ENCODE peak calls at places on chromosome 18, in six cellular contexts. T, U, C, P, R and W are unnamed samples. For H3K79me1, the result is how much of the 10 kb centered on the place peaks cover.

GRCh38 chr18:74065366-74065765 is 82.3 kb downstream of the FBXO15 start:
- DNase-seq in T (no peak), U (no peak), C (no peak), P (no peak), R (no peak), W (no peak)

GRCh38 chr18:64966667-64967066 is 784.1 kb upstream of the CDH7 start:
- DNase-seq in T (no peak), U (no peak), C (peak), P (peak), R (peak), W (no peak)

GRCh38 chr18:44887227-44887631 is 206.5 kb downstream of the SETBP1 start:
- DNase-seq in T (peak), U (no peak), C (no peak), P (no peak), R (peak), W (peak)

GRCh38 chr18:3452750-3453539 is 3.0 kb downstream of the TGIF1 start:
- DNase-seq in T (peak), U (no peak), C (no peak), P (no peak), R (no peak), W (no peak)

GRCh38 chr18:63511285-63511684 is 30.9 kb upstream of the SERPINB12 start:
- DNase-seq in T (peak), U (peak), C (peak), P (peak), R (peak), W (peak)

GRCh38 chr18:21454725-21455124 is 145.8 kb downstream of the ESCO1 start:
- DNase-seq in T (no peak), U (no peak), C (no peak), P (no peak), R (peak), W (no peak)

GRCh38 chr18:2655153-2655953 is at the start of gene SMCHD1:
- DNase-seq in T (peak), U (no peak), C (peak), P (peak), R (peak), W (peak)

GRCh38 chr18:3604626-3605408 is 154.8 kb downstream of the TGIF1 start:
- DNase-seq in T (peak), U (no peak), C (no peak), P (no peak), R (peak), W (peak)

GRCh38 chr18:70337139-70337972 is 48.5 kb downstream of the SOCS6 start:
- DNase-seq in T (peak), U (peak), C (peak), P (peak), R (peak), W (peak)

GRCh38 chr18:62318613-62319012 is 6.5 kb upstream of the TNFRSF11A start:
- DNase-seq in T (no peak), U (no peak), C (no peak), P (no peak), R (no peak), W (no peak)

GRCh38 chr18:73827801-73828200 is 319.8 kb downstream of the FBXO15 start:
- DNase-seq in T (peak), U (no peak), C (no peak), P (no peak), R (peak), W (peak)

GRCh38 chr18:49725809-49726514 is 87.4 kb downstream of the ACAA2 start:
- DNase-seq in T (peak), U (peak), C (peak), P (peak), R (peak), W (peak)

GRCh38 chr18:8844721-8845148 is 139.4 kb downstream of the MTCL1 start:
- DNase-seq in T (peak), U (no peak), C (no peak), P (no peak), R (no peak), W (peak)

GRCh38 chr18:78130232-78131195 is 849.1 kb upstream of the SALL3 start:
- DNase-seq in T (no peak), U (no peak), C (no peak), P (no peak), R (no peak), W (no peak)

GRCh38 chr18:63132819-63133200 is 186.8 kb downstream of the BCL2 start:
- DNase-seq in T (no peak), U (no peak), C (no peak), P (no peak), R (no peak), W (no peak)

GRCh38 chr18:43486462-43486861 is 209.2 kb upstream of the SYT4 start:
- DNase-seq in T (no peak), U (no peak), C (peak), P (no peak), R (peak), W (no peak)

GRCh38 chr18:57437782-57438668 is 2.9 kb downstream of the ONECUT2 start:
- DNase-seq in T (peak), U (no peak), C (peak), P (peak), R (peak), W (no peak)

GRCh38 chr18:3886575-3887322 is 436.8 kb downstream of the TGIF1 start:
- DNase-seq in T (no peak), U (no peak), C (no peak), P (no peak), R (peak), W (no peak)

GRCh38 chr18:28855524-28855923 is 678.6 kb upstream of the CDH2 start:
- DNase-seq in T (peak), U (no peak), C (no peak), P (no peak), R (peak), W (no peak)

GRCh38 chr18:47263828-47264314 is 12.4 kb upstream of the SKOR2 start:
- DNase-seq in T (no peak), U (no peak), C (no peak), P (peak), R (no peak), W (no peak)

GRCh38 chr18:58645398-58645797 is 16.5 kb upstream of the ALPK2 start:
- DNase-seq in T (peak), U (no peak), C (no peak), P (no peak), R (no peak), W (no peak)

GRCh38 chr18:28120811-28121210 is 56.1 kb downstream of the CDH2 start:
- DNase-seq in T (no peak), U (no peak), C (no peak), P (no peak), R (no peak), W (no peak)

GRCh38 chr18:6747646-6748045 is 18.1 kb downstream of the ARHGAP28 start:
- DNase-seq in T (peak), U (no peak), C (no peak), P (no peak), R (no peak), W (no peak)

GRCh38 chr18:46336278-46337205 is 232.4 kb downstream of the HAUS1 start:
- DNase-seq in T (no peak), U (no peak), C (no peak), P (no peak), R (no peak), W (no peak)

GRCh38 chr18:57397440-57397839 is 37.7 kb upstream of the ONECUT2 start:
- DNase-seq in T (peak), U (no peak), C (no peak), P (no peak), R (peak), W (no peak)

GRCh38 chr18:77671456-77672167 is 422.0 kb downstream of the GALR1 start:
- DNase-seq in T (no peak), U (no peak), C (no peak), P (peak), R (peak), W (no peak)

GRCh38 chr18:31230495-31230894 is 67.8 kb upstream of the DSC1 start:
- DNase-seq in T (peak), U (no peak), C (no peak), P (no peak), R (no peak), W (peak)

GRCh38 chr18:5975111-5975622 is 79.8 kb upstream of the TMEM200C start:
- DNase-seq in T (peak), U (no peak), C (no peak), P (no peak), R (peak), W (no peak)

GRCh38 chr18:36329684-36330434 is 32.3 kb downstream of the FHOD3 start:
- DNase-seq in T (peak), U (peak), C (no peak), P (peak), R (peak), W (no peak)
- H3K79me1 ChIP-seq in T (under half), U (under half), C (under half), P (under half), R (under half), W (under half)

GRCh38 chr18:79915161-79916127 is 36.0 kb downstream of the SLC66A2 start:
- DNase-seq in T (no peak), U (no peak), C (no peak), P (peak), R (no peak), W (no peak)
- H3K79me1 ChIP-seq in T (under half), U (under half), C (under half), P (under half), R (under half), W (under half)

GRCh38 chr18:51110073-51110797 is 80.2 kb downstream of the SMAD4 start:
- DNase-seq in T (peak), U (no peak), C (peak), P (peak), R (peak), W (peak)

GRCh38 chr18:51107082-51107481 is 77.1 kb downstream of the SMAD4 start:
- DNase-seq in T (no peak), U (no peak), C (no peak), P (no peak), R (no peak), W (no peak)

GRCh38 chr18:51108330-51108729 is 78.3 kb downstream of the SMAD4 start:
- DNase-seq in T (no peak), U (no peak), C (no peak), P (no peak), R (no peak), W (no peak)

DNA sequence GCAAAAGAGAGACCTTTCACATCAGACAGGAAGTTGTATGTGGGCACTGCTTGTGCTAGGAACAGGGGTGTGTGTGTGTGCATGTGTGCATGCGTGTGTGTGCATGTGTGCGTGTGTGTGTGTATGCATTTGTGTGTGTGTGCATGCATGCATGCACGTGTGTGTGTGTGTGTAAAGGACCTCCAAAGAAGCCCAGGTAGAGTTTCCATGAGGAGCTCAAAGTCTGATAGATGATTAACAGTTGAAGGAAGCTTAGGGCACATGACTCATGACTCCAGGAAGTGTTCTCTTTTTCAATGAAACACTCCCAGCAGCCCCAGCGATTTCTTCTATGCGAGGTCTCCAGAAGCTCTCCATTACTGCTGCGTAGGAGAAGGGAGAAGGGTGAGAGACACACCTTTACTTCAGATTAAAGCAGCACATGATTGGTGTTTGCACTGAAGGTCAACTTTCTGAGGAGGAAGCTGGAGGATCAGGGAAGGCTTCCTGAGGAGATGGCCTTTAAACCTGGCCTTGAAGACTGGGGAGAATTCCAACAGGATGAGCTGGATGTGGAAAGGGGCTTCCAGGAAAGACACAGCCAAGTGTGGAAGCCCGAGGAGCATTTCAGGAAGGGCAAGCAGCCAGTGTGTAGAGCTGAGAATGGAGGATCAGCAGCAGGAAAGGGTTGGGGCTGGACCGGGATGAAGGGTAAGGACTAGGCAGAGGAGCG is 77.7 kb downstream of the SMAD4 start:
- DNase-seq in T (peak), U (no peak), C (no peak), P (no peak), R (no peak), W (no peak)
- H3K79me1 ChIP-seq in T (under half), U (under half), C (under half), P (under half), R (under half), W (under half)

DNA sequence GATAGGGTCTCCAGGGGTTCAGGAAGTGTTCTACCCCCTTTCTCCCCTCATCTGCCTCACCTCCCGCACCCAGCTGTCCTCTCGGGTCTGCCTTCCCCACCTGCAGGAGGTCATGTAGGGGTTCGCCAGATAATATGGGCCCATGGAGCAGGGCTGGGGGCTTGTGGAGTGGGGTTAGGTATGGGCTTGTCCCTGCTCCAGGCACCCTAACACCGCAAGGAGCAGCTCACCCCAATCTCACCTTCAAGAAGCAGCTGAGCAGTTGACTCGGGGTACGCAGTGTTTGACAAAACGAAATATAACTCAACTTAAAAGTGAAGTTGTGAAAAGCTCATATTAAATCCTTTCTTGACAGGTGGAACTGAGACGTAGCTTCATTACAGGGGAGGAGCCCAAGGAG is 99.6 kb downstream of the CTIF start:
- DNase-seq in T (no peak), U (no peak), C (no peak), P (no peak), R (no peak), W (no peak)
- H3K79me1 ChIP-seq in T (half or more), U (under half), C (under half), P (under half), R (under half), W (under half)

GRCh38 chr18:79914614-79915160 is 36.8 kb downstream of the SLC66A2 start:
- DNase-seq in T (no peak), U (no peak), C (no peak), P (peak), R (no peak), W (no peak)
- H3K79me1 ChIP-seq in T (under half), U (under half), C (under half), P (under half), R (under half), W (under half)